ENCODE peak calls at places on chromosomes 7 and 10, in seven cellular contexts. One of them, this sample, is unnamed.

GRCh38 chr10:11425288-11425595 is 186.2 kb downstream of the USP6NL start:
- DNase-seq in HCT116: no peak
- DNase-seq in HepG2: no peak
- DNase-seq in K562: no peak
- DNase-seq in GM12878: no peak
- DNase-seq in H1: peak
- DNase-seq in SK-N-SH: no peak
- DNase-seq in this sample: no peak

GRCh38 chr7:134473861-134474291 is 15.0 kb upstream of the AKR1B1 start:
- DNase-seq in HCT116: no peak
- DNase-seq in HepG2: no peak
- DNase-seq in K562: no peak
- DNase-seq in GM12878: no peak
- DNase-seq in H1: no peak
- DNase-seq in SK-N-SH: no peak
- DNase-seq in this sample: no peak

GRCh38 chr7:45638916-45639315 is 64.7 kb downstream of the ADCY1 start:
- DNase-seq in HCT116: no peak
- DNase-seq in HepG2: peak
- DNase-seq in K562: no peak
- DNase-seq in GM12878: no peak
- DNase-seq in H1: no peak
- DNase-seq in SK-N-SH: no peak
- DNase-seq in this sample: no peak

GRCh38 chr10:34661580-34661979 is 153.5 kb downstream of the PARD3 start:
- DNase-seq in HCT116: no peak
- DNase-seq in HepG2: no peak
- DNase-seq in K562: no peak
- DNase-seq in GM12878: no peak
- DNase-seq in H1: no peak
- DNase-seq in SK-N-SH: no peak
- DNase-seq in this sample: no peak

GRCh38 chr10:127564644-127565043 is 15.5 kb downstream of the NPS start:
- DNase-seq in HCT116: no peak
- DNase-seq in HepG2: peak
- DNase-seq in K562: no peak
- DNase-seq in GM12878: no peak
- DNase-seq in H1: no peak
- DNase-seq in SK-N-SH: no peak
- DNase-seq in this sample: no peak

GRCh38 chr7:149494738-149495368 is 2.8 kb downstream of the ZNF746 start:
- DNase-seq in HCT116: no peak
- DNase-seq in HepG2: peak
- DNase-seq in K562: no peak
- DNase-seq in GM12878: no peak
- DNase-seq in H1: no peak
- DNase-seq in SK-N-SH: no peak
- DNase-seq in this sample: no peak

GRCh38 chr10:34081948-34082347 is 733.1 kb downstream of the PARD3 start:
- DNase-seq in HCT116: no peak
- DNase-seq in HepG2: peak
- DNase-seq in K562: no peak
- DNase-seq in GM12878: no peak
- DNase-seq in H1: no peak
- DNase-seq in SK-N-SH: no peak
- DNase-seq in this sample: no peak

GRCh38 chr10:12915637-12916168 is 85.8 kb downstream of the CCDC3 start:
- DNase-seq in HCT116: no peak
- DNase-seq in HepG2: no peak
- DNase-seq in K562: no peak
- DNase-seq in GM12878: no peak
- DNase-seq in H1: no peak
- DNase-seq in SK-N-SH: no peak
- DNase-seq in this sample: no peak

GRCh38 chr7:84194484-84195260 is at the start of gene SEMA3A:
- DNase-seq in HCT116: peak
- DNase-seq in HepG2: peak
- DNase-seq in K562: no peak
- DNase-seq in GM12878: no peak
- DNase-seq in H1: no peak
- DNase-seq in SK-N-SH: peak
- DNase-seq in this sample: peak

DNA sequence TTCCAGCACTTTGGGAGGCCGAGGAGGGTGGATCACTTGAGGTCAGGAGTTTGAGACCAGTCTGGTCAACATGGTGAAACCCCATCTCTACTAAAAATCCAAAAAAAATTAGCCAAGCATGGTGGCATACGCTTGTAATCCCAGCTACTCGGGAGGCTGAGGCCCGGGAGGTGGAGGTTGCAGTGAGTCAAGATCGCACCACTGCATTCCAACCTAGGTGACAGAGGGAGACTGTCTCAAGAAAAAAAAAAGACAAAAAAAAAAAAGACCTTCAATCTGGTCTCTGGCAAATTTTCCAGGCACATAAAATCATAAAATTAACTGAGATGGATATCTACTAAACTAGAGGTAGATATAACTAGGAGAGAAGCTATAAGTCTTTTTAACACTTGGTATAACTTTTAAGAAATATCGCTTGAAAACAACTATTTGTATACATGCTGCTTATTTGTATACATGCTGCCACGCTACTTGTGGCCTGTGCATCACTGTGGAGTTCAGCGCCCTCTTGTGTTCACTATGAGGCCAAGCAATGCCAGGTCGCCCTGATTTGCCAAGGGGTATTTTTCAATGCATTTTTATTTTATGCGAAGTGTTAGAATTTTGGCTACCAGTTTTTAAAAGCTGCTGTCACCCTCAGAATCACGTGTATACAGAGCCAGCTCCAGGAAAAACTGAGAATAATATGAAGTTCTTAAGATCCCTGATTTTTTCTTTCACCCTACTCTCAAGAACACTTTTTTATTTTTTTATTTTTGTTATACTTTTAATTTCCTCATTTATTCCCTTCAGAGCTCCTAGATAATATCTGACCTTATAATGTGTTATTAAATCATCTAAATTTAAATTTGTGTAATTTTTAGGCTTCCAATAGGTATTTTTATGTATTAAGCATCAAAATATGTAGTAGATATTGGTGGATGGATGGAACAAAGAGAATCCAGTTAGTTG is 26.7 kb downstream of the CYCS start:
- DNase-seq in HCT116: peak
- DNase-seq in HepG2: peak
- DNase-seq in K562: peak
- DNase-seq in GM12878: no peak
- DNase-seq in H1: peak
- DNase-seq in SK-N-SH: peak
- DNase-seq in this sample: peak
- TF ChIP-seq JUND in HCT116: no peak
- TF ChIP-seq JUND in HepG2: no peak
- TF ChIP-seq JUND in K562: no peak
- TF ChIP-seq JUND in GM12878: no peak
- TF ChIP-seq JUND in H1: no peak
- TF ChIP-seq JUND in SK-N-SH: no peak
- TF ChIP-seq JUND in this sample: no peak

DNA sequence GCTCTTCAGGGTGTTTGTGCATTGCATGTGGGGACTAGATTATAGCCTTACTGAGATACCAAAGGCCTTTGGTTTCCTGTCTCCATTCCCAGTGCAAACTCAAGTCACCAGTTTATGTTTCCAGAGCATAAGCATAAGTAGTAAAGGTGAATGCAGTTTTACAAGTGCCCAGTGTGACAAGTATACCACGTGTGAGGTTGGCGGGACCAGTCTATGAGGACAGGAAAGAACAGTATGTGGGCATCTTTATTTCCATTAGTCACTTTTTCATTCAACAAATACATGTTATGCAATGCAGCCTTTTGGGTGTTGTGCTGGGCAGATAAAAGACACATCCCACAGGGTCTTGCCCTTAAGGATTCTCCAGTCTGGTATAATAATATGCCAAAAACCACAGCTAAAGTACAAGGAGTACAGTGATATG is 146.5 kb downstream of the ARID5B start:
- DNase-seq in HCT116: no peak
- DNase-seq in HepG2: peak
- DNase-seq in K562: no peak
- DNase-seq in GM12878: no peak
- DNase-seq in H1: no peak
- DNase-seq in SK-N-SH: no peak
- DNase-seq in this sample: no peak
- TF ChIP-seq JUND in HCT116: no peak
- TF ChIP-seq JUND in HepG2: no peak
- TF ChIP-seq JUND in K562: no peak
- TF ChIP-seq JUND in GM12878: no peak
- TF ChIP-seq JUND in H1: no peak
- TF ChIP-seq JUND in SK-N-SH: no peak
- TF ChIP-seq JUND in this sample: no peak

DNA sequence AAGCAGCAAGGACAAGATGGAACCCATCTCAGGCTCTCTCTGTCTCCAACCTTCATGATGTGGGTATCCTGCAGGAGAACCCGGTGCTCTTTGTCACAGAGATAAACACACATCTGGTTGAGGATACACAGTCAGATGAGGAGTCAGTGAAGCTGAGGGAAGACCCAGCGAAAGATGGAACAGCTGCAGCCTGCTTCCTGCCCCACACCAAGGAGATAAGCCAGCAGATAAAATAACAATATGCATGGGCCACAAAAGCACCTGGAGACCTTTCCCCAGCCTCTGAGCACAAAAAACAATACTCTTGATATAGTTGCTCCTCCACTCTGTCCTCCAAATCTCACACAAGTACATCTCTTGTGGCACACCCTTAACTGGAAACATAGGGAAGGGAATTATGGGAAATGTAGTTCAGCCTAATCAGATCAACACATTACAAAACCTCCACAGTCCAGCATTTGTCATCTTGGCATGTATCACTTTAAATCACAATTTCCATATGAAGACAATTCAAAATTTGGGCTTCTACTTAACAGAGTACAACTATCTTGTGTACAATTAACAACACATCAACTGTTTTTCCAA is 9.7 kb upstream of the FHIP2A start:
- DNase-seq in HCT116: no peak
- DNase-seq in HepG2: no peak
- DNase-seq in K562: no peak
- DNase-seq in GM12878: no peak
- DNase-seq in H1: no peak
- DNase-seq in SK-N-SH: no peak
- DNase-seq in this sample: no peak
- TF ChIP-seq JUND in HCT116: no peak
- TF ChIP-seq JUND in HepG2: no peak
- TF ChIP-seq JUND in K562: no peak
- TF ChIP-seq JUND in GM12878: no peak
- TF ChIP-seq JUND in H1: no peak
- TF ChIP-seq JUND in SK-N-SH: no peak
- TF ChIP-seq JUND in this sample: no peak

DNA sequence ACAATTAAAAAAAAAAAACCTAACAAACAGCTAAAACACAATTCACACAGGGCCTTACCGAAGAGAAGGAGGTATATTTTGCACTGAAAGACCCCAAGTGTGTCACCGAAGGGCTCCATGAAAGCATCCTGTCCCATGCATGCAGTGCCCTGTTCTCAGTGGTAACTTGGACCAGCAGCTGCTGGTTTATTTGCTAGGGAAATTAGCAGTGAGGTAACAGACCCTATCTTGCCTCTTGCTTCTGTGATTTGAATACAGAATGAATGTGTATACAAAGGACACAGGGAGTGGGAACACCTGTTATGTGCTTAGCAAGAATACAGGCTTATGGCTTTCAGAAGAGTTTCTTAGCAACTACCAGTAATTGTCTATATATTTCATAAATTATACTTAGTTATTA is at the start of gene HEPACAM2:
- DNase-seq in HCT116: no peak
- DNase-seq in HepG2: no peak
- DNase-seq in K562: no peak
- DNase-seq in GM12878: no peak
- DNase-seq in H1: no peak
- DNase-seq in SK-N-SH: no peak
- DNase-seq in this sample: no peak
- TF ChIP-seq JUND in HCT116: no peak
- TF ChIP-seq JUND in HepG2: no peak
- TF ChIP-seq JUND in K562: no peak
- TF ChIP-seq JUND in GM12878: no peak
- TF ChIP-seq JUND in H1: no peak
- TF ChIP-seq JUND in SK-N-SH: no peak
- TF ChIP-seq JUND in this sample: no peak

DNA sequence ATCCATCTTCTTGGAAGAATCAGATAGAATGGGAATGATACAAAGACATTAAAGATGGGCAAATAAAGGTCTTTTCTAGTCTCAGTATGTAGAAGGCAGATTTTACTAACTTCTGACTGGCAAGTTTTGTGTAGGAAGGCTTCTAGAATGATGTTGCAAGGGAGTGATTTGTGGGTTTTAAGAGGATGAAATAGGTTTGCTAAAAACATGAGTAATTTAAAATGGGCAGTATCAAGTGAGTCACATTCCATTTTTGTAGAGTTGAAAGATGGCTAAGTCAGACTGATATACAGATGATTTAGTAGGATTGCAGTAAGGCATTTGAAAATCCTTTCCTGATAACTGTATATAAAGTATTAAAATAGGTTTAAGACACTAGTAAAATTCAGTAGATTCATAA is 777.4 kb downstream of the SORCS1 start:
- DNase-seq in HCT116: no peak
- DNase-seq in HepG2: no peak
- DNase-seq in K562: no peak
- DNase-seq in GM12878: no peak
- DNase-seq in H1: no peak
- DNase-seq in SK-N-SH: no peak
- DNase-seq in this sample: no peak
- TF ChIP-seq JUND in HCT116: no peak
- TF ChIP-seq JUND in HepG2: no peak
- TF ChIP-seq JUND in K562: no peak
- TF ChIP-seq JUND in GM12878: no peak
- TF ChIP-seq JUND in H1: no peak
- TF ChIP-seq JUND in SK-N-SH: no peak
- TF ChIP-seq JUND in this sample: no peak

DNA sequence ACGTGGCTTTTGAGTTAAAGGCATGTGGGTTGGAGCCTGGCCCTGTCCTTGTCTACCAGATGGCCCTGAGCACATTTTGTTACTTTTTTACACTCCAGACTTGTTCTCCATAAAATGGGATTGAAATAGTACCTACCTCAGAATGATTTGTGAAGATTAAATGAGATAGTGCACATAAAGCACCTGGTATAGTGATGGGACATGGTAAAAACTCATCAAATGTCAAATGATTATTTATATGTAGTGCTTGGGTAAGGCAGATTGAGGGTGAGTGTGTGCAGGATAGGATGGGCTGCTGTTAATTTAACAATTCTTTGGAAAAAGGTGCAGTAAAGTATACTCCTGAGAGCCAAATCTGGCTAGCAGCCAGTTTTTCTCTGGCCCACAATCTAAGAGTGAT is 168.4 kb downstream of the KIF20B start:
- DNase-seq in HCT116: no peak
- DNase-seq in HepG2: no peak
- DNase-seq in K562: no peak
- DNase-seq in GM12878: no peak
- DNase-seq in H1: no peak
- DNase-seq in SK-N-SH: no peak
- DNase-seq in this sample: no peak
- TF ChIP-seq JUND in HCT116: no peak
- TF ChIP-seq JUND in HepG2: no peak
- TF ChIP-seq JUND in K562: no peak
- TF ChIP-seq JUND in GM12878: no peak
- TF ChIP-seq JUND in H1: no peak
- TF ChIP-seq JUND in SK-N-SH: no peak
- TF ChIP-seq JUND in this sample: no peak